ENCODE peak calls at places on chromosomes 4 and X, in nine cellular contexts. O is kidney epithelial cell, F is pancreas, J is tibial nerve, R is HL-60, Q is HFF-Myc, X is fibroblast of pulmonary artery, S is hepatocyte, D is mammary epithelial cell. V is an unnamed sample.

GRCh38 chr4:147093206-147093605 is 147.5 kb upstream of the TTC29 start:
- DNase-seq in O (peak), F (no peak), J (no peak), R (no peak), Q (no peak), X (no peak), S (no peak), D (no peak), V (no peak)

GRCh38 chrX:46571423-46572294 is 1.9 kb upstream of the CHST7 start:
- DNase-seq in O (no peak), F (no peak), J (no peak), R (no peak), Q (no peak), X (no peak), S (no peak), D (no peak), V (no peak)

GRCh38 chrX:41596586-41596985 is 92.2 kb upstream of the GPR34 start:
- DNase-seq in O (peak), F (no peak), J (no peak), R (no peak), Q (no peak), X (peak), S (no peak), D (peak), V (peak)

GRCh38 chrX:135340827-135341226 is 31.5 kb downstream of the ETDC start:
- DNase-seq in O (no peak), F (no peak), J (no peak), R (no peak), Q (no peak), X (peak), S (no peak), D (no peak), V (no peak)

GRCh38 chrX:13797512-13797911 is 19.4 kb downstream of the GPM6B start:
- DNase-seq in O (no peak), F (no peak), J (no peak), R (no peak), Q (no peak), X (no peak), S (no peak), D (no peak), V (no peak)

GRCh38 chrX:16999275-16999674 is 52.8 kb downstream of the REPS2 start:
- DNase-seq in O (no peak), F (no peak), J (no peak), R (no peak), Q (no peak), X (no peak), S (no peak), D (no peak), V (no peak)

GRCh38 chr4:88591787-88592599 is at the start of gene HERC3:
- DNase-seq in O (no peak), F (peak), J (peak), R (peak), Q (no peak), X (peak), S (peak), D (peak), V (no peak)

GRCh38 chr4:121182296-121182695 is 18.2 kb upstream of the TNIP3 start:
- DNase-seq in O (no peak), F (no peak), J (no peak), R (no peak), Q (no peak), X (peak), S (no peak), D (no peak), V (no peak)

GRCh38 chr4:110636677-110637407 is 14.0 kb upstream of the PITX2 start:
- DNase-seq in O (no peak), F (no peak), J (no peak), R (no peak), Q (peak), X (peak), S (peak), D (no peak), V (no peak)

GRCh38 chr4:114606240-114606639 is 7.6 kb downstream of the UGT8 start:
- DNase-seq in O (no peak), F (no peak), J (no peak), R (no peak), Q (no peak), X (no peak), S (peak), D (peak), V (no peak)

GRCh38 chr4:34181311-34181808 is 2063.0 kb downstream of the ARAP2 start:
- DNase-seq in O (peak), F (no peak), J (no peak), R (no peak), Q (peak), X (peak), S (no peak), D (peak), V (peak)

GRCh38 chr4:173218411-173219125 is 50.0 kb downstream of the GALNT7 start:
- DNase-seq in O (no peak), F (no peak), J (no peak), R (no peak), Q (no peak), X (peak), S (no peak), D (peak), V (no peak)

GRCh38 chrX:128975716-128976115 is 547.6 kb downstream of the SMARCA1 start:
- DNase-seq in O (no peak), F (peak), J (no peak), R (no peak), Q (no peak), X (peak), S (peak), D (peak), V (no peak)

GRCh38 chrX:103817502-103817901 is 14.6 kb downstream of the RAB9B start:
- DNase-seq in O (no peak), F (no peak), J (no peak), R (peak), Q (peak), X (peak), S (peak), D (no peak), V (no peak)

GRCh38 chr4:184924516-184924915 is 93.8 kb upstream of the HELT start:
- DNase-seq in O (no peak), F (no peak), J (no peak), R (peak), Q (no peak), X (no peak), S (no peak), D (no peak), V (no peak)

GRCh38 chrX:107537815-107538214 is 88.4 kb downstream of the FRMPD3 start:
- DNase-seq in O (no peak), F (no peak), J (no peak), R (no peak), Q (peak), X (peak), S (peak), D (peak), V (no peak)

GRCh38 chr4:83850435-83850834 is 314.5 kb downstream of the GPAT3 start:
- DNase-seq in O (peak), F (no peak), J (no peak), R (no peak), Q (no peak), X (no peak), S (no peak), D (no peak), V (peak)

GRCh38 chr4:141676087-141676486 is 39.7 kb downstream of the IL15 start:
- DNase-seq in O (no peak), F (no peak), J (no peak), R (no peak), Q (no peak), X (no peak), S (no peak), D (no peak), V (no peak)

GRCh38 chr4:57080781-57081650 is 29.2 kb downstream of the IGFBP7 start:
- DNase-seq in O (peak), F (no peak), J (no peak), R (no peak), Q (peak), X (peak), S (peak), D (peak), V (peak)

GRCh38 chrX:154779261-154779660 is 16.6 kb downstream of the DKC1 start:
- DNase-seq in O (no peak), F (no peak), J (no peak), R (no peak), Q (no peak), X (peak), S (no peak), D (no peak), V (no peak)

GRCh38 chr4:19693949-19694597 is 557.6 kb upstream of the SLIT2 start:
- DNase-seq in O (no peak), F (no peak), J (no peak), R (no peak), Q (no peak), X (peak), S (no peak), D (no peak), V (no peak)

GRCh38 chrX:31266172-31267076 is 194.6 kb upstream of the FTHL17 start:
- DNase-seq in O (no peak), F (peak), J (peak), R (no peak), Q (no peak), X (peak), S (peak), D (peak), V (no peak)

GRCh38 chr4:42151568-42152506 is 618 bp downstream of the BEND4 start:
- DNase-seq in O (no peak), F (peak), J (no peak), R (no peak), Q (no peak), X (peak), S (peak), D (no peak), V (no peak)

GRCh38 chrX:106951230-106951629 is 31.0 kb downstream of the CLDN2 start:
- DNase-seq in O (no peak), F (no peak), J (no peak), R (no peak), Q (no peak), X (no peak), S (no peak), D (no peak), V (no peak)

GRCh38 chrX:69216911-69217310 is 51.7 kb upstream of the PJA1 start:
- DNase-seq in O (no peak), F (no peak), J (no peak), R (no peak), Q (no peak), X (no peak), S (no peak), D (no peak), V (no peak)

GRCh38 chrX:110409925-110410324 is 51.3 kb downstream of the RTL9 start:
- DNase-seq in O (no peak), F (no peak), J (no peak), R (no peak), Q (no peak), X (no peak), S (no peak), D (peak), V (no peak)

GRCh38 chrX:112368371-112368770 is 285.8 kb upstream of the TRPC5 start:
- DNase-seq in O (no peak), F (no peak), J (no peak), R (no peak), Q (no peak), X (no peak), S (no peak), D (no peak), V (no peak)

GRCh38 chrX:140664939-140665338 is 44.6 kb upstream of the LINC00632 start:
- DNase-seq in O (no peak), F (no peak), J (no peak), R (peak), Q (no peak), X (peak), S (peak), D (peak), V (no peak)

GRCh38 chr4:69039071-69039470 is 57.2 kb upstream of the UGT2B7 start:
- DNase-seq in O (no peak), F (no peak), J (no peak), R (no peak), Q (no peak), X (peak), S (no peak), D (no peak), V (no peak)

GRCh38 chrX:48468693-48469691 is 1.1 kb downstream of the SLC38A5 start:
- DNase-seq in O (no peak), F (no peak), J (no peak), R (no peak), Q (no peak), X (no peak), S (no peak), D (no peak), V (no peak)

GRCh38 chrX:21412883-21413282 is 38.7 kb downstream of the CNKSR2 start:
- DNase-seq in O (no peak), F (no peak), J (no peak), R (no peak), Q (no peak), X (peak), S (no peak), D (peak), V (no peak)

GRCh38 chr4:3673176-3673575 is 93.0 kb upstream of the ADRA2C start:
- DNase-seq in O (no peak), F (peak), J (no peak), R (no peak), Q (no peak), X (no peak), S (no peak), D (no peak), V (no peak)

GRCh38 chr4:3672465-3672831 is 93.7 kb upstream of the ADRA2C start:
- DNase-seq in O (no peak), F (peak), J (no peak), R (no peak), Q (no peak), X (no peak), S (no peak), D (no peak), V (no peak)

GRCh38 chr4:3670521-3671519 is 95.4 kb upstream of the ADRA2C start:
- DNase-seq in O (no peak), F (no peak), J (no peak), R (no peak), Q (no peak), X (no peak), S (no peak), D (no peak), V (no peak)

GRCh38 chr4:3673716-3674478 is 92.3 kb upstream of the ADRA2C start:
- DNase-seq in O (no peak), F (peak), J (no peak), R (no peak), Q (no peak), X (no peak), S (no peak), D (no peak), V (no peak)

GRCh38 chr4:3671571-3672464 is 94.4 kb upstream of the ADRA2C start:
- DNase-seq in O (no peak), F (peak), J (no peak), R (no peak), Q (no peak), X (no peak), S (no peak), D (no peak), V (no peak)
- H3K4me3 ChIP-seq in O (no peak), F (no peak), J (no peak), R (no peak), Q (no peak), X (no peak), S (no peak), D (no peak), V (no peak)

GRCh38 chrX:24693453-24694202 is at the start of gene POLA1:
- DNase-seq in O (peak), F (peak), J (peak), R (peak), Q (peak), X (peak), S (peak), D (peak), V (peak)
- TF ChIP-seq CTCF in O (peak), F (no peak), J (peak), R (no peak), Q (peak), X (peak), S (peak), D (peak), V (peak)

GRCh38 chr4:119823045-119823444 is 194.4 kb upstream of the PDE5A start:
- DNase-seq in O (no peak), F (no peak), J (no peak), R (no peak), Q (no peak), X (no peak), S (no peak), D (no peak), V (no peak)
- H3K4me3 ChIP-seq in O (no peak), F (no peak), J (no peak), R (no peak), Q (no peak), X (no peak), S (no peak), D (no peak), V (no peak)

GRCh38 chr4:113356452-113356851 is 307.0 kb downstream of the ANK2 start:
- DNase-seq in O (no peak), F (no peak), J (no peak), R (no peak), Q (no peak), X (no peak), S (no peak), D (no peak), V (no peak)

GRCh38 chr4:113355550-113356371 is 306.3 kb downstream of the ANK2 start:
- DNase-seq in O (peak), F (no peak), J (no peak), R (peak), Q (peak), X (peak), S (peak), D (peak), V (no peak)

GRCh38 chr4:113358784-113359183 is 309.3 kb downstream of the ANK2 start:
- DNase-seq in O (no peak), F (no peak), J (no peak), R (no peak), Q (no peak), X (peak), S (no peak), D (no peak), V (no peak)
- TF ChIP-seq CTCF in O (no peak), F (no peak), J (no peak), R (no peak), Q (no peak), X (no peak), S (no peak), D (no peak), V (peak)

DNA sequence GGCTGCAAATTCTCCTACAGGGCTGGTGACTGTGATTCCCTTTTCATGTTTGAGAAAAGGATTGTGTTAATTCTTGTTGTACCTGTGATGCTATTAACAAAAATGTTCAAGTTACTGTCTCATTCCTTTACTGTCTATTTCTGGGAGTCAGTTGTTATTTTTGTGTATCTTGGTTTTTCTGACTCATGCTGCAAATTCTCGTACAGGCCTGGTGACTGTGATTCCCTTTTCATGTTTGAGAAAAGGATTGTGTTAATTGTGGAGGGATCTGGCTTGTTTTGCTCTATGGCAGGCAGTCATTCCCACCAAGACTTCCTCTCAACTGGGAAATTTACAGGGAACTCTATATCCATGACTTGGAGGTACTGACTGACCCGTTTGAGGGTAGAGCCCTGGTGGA is 693.4 kb upstream of the INTU start:
- DNase-seq in O (peak), F (no peak), J (no peak), R (no peak), Q (peak), X (peak), S (no peak), D (peak), V (peak)
- H3K4me3 ChIP-seq in O (no peak), F (no peak), J (no peak), R (no peak), Q (no peak), X (no peak), S (no peak), D (no peak), V (no peak)

V was measured in epithelial cell of proximal tubule.